ENCODE peak calls at places on chromosomes 13 and 19, in six cellular contexts. N is H1, E is GM12878, L is SK-N-SH, Y is HepG2, W is K562. G is an unnamed sample.

GRCh38 chr19:43501661-43502418 is 2.7 kb downstream of the PHLDB3 start:
- DNase-seq in L (no peak), N (peak; percentile 43), E (no peak), W (peak; percentile 44), Y (no peak), G (no peak)

GRCh38 chr13:113584870-113585671 is 518 bp downstream of the TFDP1 start:
- DNase-seq in Y (no peak), E (no peak), N (no peak), L (peak; percentile 77), W (peak; percentile 56), G (peak; percentile 19)

GRCh38 chr13:98854448-98854847 is 102.0 kb upstream of the SLC15A1 start:
- DNase-seq in Y (no peak), L (no peak), W (no peak), E (no peak), N (no peak), G (no peak)

GRCh38 chr13:114285166-114285808 is 3.9 kb downstream of the UPF3A start:
- DNase-seq in N (no peak), E (no peak), Y (no peak), L (no peak), W (no peak), G (no peak)

GRCh38 chr13:20882206-20882605 is 20.3 kb downstream of the XPO4 start:
- DNase-seq in Y (no peak), L (no peak), W (no peak), N (no peak), E (no peak), G (no peak)

GRCh38 chr19:1967087-1967608 is 26.2 kb downstream of the CSNK1G2 start:
- DNase-seq in N (no peak), Y (no peak), E (no peak), W (no peak), L (no peak), G (no peak)

GRCh38 chr13:21822029-21822428 is 151.2 kb downstream of the FGF9 start:
- DNase-seq in W (no peak), N (no peak), Y (no peak), L (no peak), E (no peak), G (no peak)

GRCh38 chr13:100887729-100888151 is 213.1 kb upstream of the TMTC4 start:
- DNase-seq in E (no peak), N (no peak), L (no peak), Y (no peak), W (no peak), G (peak; percentile 24)

GRCh38 chr19:19745496-19746285 is 12.8 kb upstream of the ZNF14 start:
- DNase-seq in N (no peak), L (peak; percentile 19), W (peak; percentile 18), E (no peak), Y (no peak), G (no peak)

GRCh38 chr13:33401238-33401637 is 115.7 kb upstream of the STARD13 start:
- DNase-seq in Y (no peak), N (no peak), W (no peak), E (no peak), L (no peak), G (no peak)

GRCh38 chr13:48401480-48401879 is 11.4 kb downstream of the LPAR6 start:
- DNase-seq in Y (no peak), W (no peak), L (no peak), N (no peak), E (no peak), G (no peak)

GRCh38 chr19:43735957-43736356 is 18.8 kb downstream of the SMG9 start:
- DNase-seq in L (no peak), Y (no peak), E (no peak), N (no peak), W (no peak), G (no peak)

GRCh38 chr13:99911965-99912566 is 59.5 kb downstream of the ZIC5 start:
- DNase-seq in E (no peak), W (no peak), N (no peak), Y (no peak), L (no peak), G (no peak)

GRCh38 chr19:19911150-19911549 is 10.4 kb downstream of the ZNF93 start:
- DNase-seq in E (no peak), W (no peak), L (no peak), Y (no peak), N (no peak), G (no peak)

GRCh38 chr13:41707192-41707858 is 250.0 kb downstream of the RGCC start:
- DNase-seq in L (no peak), W (no peak), N (no peak), Y (no peak), E (no peak), G (no peak)

GRCh38 chr13:40963927-40964326 is 55.2 kb downstream of the ELF1 start:
- DNase-seq in N (no peak), L (no peak), E (no peak), W (no peak), Y (no peak), G (peak; percentile 12)

GRCh38 chr13:110238795-110239194 is 68.2 kb downstream of the COL4A1 start:
- DNase-seq in E (no peak), Y (no peak), N (no peak), W (no peak), L (no peak), G (no peak)

GRCh38 chr13:90362718-90363117 is 984.8 kb upstream of the MIR17HG start:
- DNase-seq in L (no peak), E (no peak), Y (no peak), W (no peak), N (no peak), G (no peak)

DNA sequence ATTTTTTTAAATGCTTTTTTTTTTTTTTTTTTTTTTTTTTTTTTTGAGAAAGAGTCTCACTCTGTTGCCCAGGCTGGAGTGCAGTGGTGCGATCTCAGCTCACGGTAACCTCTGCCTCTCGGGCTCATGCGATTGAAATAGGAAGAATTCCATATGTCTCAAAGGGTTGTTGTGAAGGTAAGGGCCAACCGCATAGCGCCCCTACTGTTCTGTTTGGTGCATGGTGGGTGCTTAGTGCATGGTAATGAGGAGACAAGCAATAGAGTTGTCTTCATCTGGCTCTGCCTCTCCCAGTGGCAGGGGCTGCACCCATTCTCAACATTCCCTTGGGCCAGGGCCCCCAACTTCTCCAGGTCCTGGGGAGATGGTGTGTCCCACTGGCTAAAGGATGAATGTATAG is 68.7 kb downstream of the RASL11A start:
- DNase-seq in W (peak; percentile 46), E (no peak), N (no peak), Y (peak; percentile 60), L (peak; percentile 61), G (peak; percentile 37)
- TF ChIP-seq CHD2 in W (no peak), E (no peak), N (no peak), Y (no peak), L (no peak), G (no peak)

GRCh38 chr13:35923347-35923746 is 207.8 kb downstream of the DCLK1 start:
- DNase-seq in E (no peak), N (no peak), L (no peak), Y (no peak), W (no peak), G (peak; percentile 19)
- TF ChIP-seq CHD2 in E (no peak), N (no peak), L (no peak), Y (no peak), W (no peak), G (no peak)

GRCh38 chr19:33514885-33515485 is 6.6 kb downstream of the PEPD start:
- DNase-seq in W (no peak), E (no peak), N (no peak), L (no peak), Y (no peak), G (no peak)
- TF ChIP-seq CHD2 in W (no peak), E (no peak), N (no peak), L (no peak), Y (no peak), G (no peak)

GRCh38 chr19:16470541-16470910 is 1.2 kb downstream of the EPS15L1 start:
- DNase-seq in N (no peak), W (no peak), L (no peak), E (no peak), Y (no peak), G (no peak)
- TF ChIP-seq CHD2 in N (no peak), W (no peak), L (no peak), E (no peak), Y (no peak), G (no peak)

DNA sequence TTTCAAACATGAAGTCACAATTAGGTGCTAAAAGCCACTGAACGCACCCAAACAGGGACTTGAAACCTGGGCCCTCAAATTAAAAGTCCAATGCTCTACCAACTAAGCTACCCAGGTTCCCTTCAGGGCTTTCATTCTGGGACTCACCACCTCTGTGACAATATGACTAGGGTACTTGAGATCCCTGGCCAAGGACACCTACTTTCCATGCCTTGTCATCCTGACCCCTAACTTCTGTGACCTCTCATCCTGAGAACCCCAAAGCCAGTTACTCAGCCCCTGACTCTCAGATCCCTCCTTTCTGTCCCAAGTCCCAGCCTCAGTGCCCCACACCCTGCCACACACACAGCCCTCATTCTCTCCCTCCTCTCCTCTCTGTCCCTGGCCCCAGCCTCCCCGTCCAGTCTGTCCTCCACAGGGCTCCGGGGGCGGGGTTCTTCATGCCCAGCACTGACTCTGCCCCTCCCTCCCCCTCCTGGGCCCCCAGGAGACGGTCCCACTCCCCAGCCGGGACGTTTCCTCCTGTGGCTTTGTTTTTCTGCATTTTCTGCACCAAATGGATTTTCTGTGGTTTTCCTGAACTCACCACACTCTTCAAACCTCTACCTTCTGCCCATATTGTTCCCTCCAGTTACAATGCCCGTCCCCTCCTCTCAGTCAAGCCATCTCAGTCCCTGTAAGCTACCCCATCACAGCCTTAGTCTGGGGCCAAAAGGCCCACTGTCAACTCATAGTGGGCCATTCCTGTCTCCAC is 7.0 kb downstream of the RCN3 start:
- DNase-seq in Y (no peak), L (no peak), W (peak; percentile 9), N (no peak), E (no peak), G (no peak)
- TF ChIP-seq CHD2 in Y (no peak), L (no peak), W (no peak), N (no peak), E (no peak), G (no peak)

GRCh38 chr19:46696052-46696451 is 20.9 kb downstream of the PRKD2 start:
- DNase-seq in Y (no peak), N (no peak), E (no peak), W (no peak), L (peak; percentile 18), G (no peak)

GRCh38 chr19:46700704-46701103 is 16.2 kb downstream of the PRKD2 start:
- DNase-seq in Y (no peak), N (no peak), W (no peak), E (no peak), L (peak; percentile 10), G (no peak)

GRCh38 chr19:46693760-46694159 is 23.2 kb downstream of the PRKD2 start:
- DNase-seq in E (no peak), N (no peak), Y (no peak), L (peak; percentile 19), W (no peak), G (no peak)

GRCh38 chr19:46698395-46699321 is 18.3 kb downstream of the PRKD2 start:
- DNase-seq in Y (no peak), E (no peak), N (no peak), L (no peak), W (no peak), G (no peak)

GRCh38 chr19:46697142-46697960 is 19.6 kb downstream of the PRKD2 start:
- DNase-seq in Y (no peak), N (peak; percentile 96), E (no peak), L (peak; percentile 72), W (peak; percentile 99), G (peak; percentile 84)
- TF ChIP-seq CHD2 in Y (no peak), N (no peak), E (no peak), L (no peak), W (no peak), G (no peak)

GRCh38 chr13:49627831-49628652 is at the start of gene ARL11:
- DNase-seq in N (peak; percentile 73), E (peak; percentile 39), Y (no peak), W (peak; percentile 47), L (no peak), G (no peak)
- TF ChIP-seq CHD2 in N (no peak), E (no peak), Y (no peak), W (no peak), L (no peak), G (no peak)